ENCODE peak calls at places on chromosome 11, in nine cellular contexts. D is stimulated activated naive B cell treated with anti-CD40 and anti-IgM and Interleukin-4, amounts not matched to agents 10 μg/mL and 1 μg/mL and 100 μg/mL, for 72 hours; W is cardiac septum; T is foreskin fibroblast; N is islet precursor cell; V is NCI-H2081; O is effector CD4-positive, alpha-beta T cell; I is LoVo; Z is A549. P is an unnamed sample.

GRCh38 chr11:116976941-116977570 is 121.2 kb downstream of the SIK3 start:
- DNase-seq in D (no peak), W (no peak), T (peak), N (peak), V (no peak), O (no peak), I (no peak), Z (no peak), P (no peak)

GRCh38 chr11:118629761-118630661 is 22.6 kb downstream of the PHLDB1 start:
- DNase-seq in D (no peak), W (no peak), T (no peak), N (no peak), V (no peak), O (no peak), I (no peak), Z (no peak), P (no peak)

GRCh38 chr11:78961938-78962701 is 387.5 kb upstream of the NARS2 start:
- DNase-seq in D (no peak), W (no peak), T (peak), N (peak), V (peak), O (no peak), I (no peak), Z (no peak), P (no peak)

GRCh38 chr11:92376146-92376599 is 151.6 kb downstream of the FAT3 start:
- DNase-seq in D (no peak), W (no peak), T (peak), N (no peak), V (no peak), O (no peak), I (no peak), Z (peak), P (no peak)

GRCh38 chr11:27242591-27242990 is 120.4 kb downstream of the CCDC34 start:
- DNase-seq in D (no peak), W (no peak), T (peak), N (no peak), V (no peak), O (no peak), I (no peak), Z (no peak), P (no peak)

GRCh38 chr11:22680628-22681027 is 14.2 kb downstream of the GAS2 start:
- DNase-seq in D (no peak), W (no peak), T (no peak), N (no peak), V (no peak), O (no peak), I (no peak), Z (peak), P (no peak)

GRCh38 chr11:128207861-128208321 is 379.5 kb downstream of the ETS1 start:
- DNase-seq in D (no peak), W (no peak), T (peak), N (no peak), V (no peak), O (no peak), I (peak), Z (peak), P (no peak)

GRCh38 chr11:131796089-131796488 is 425.7 kb downstream of the NTM start:
- DNase-seq in D (no peak), W (no peak), T (no peak), N (no peak), V (no peak), O (no peak), I (no peak), Z (no peak), P (no peak)

GRCh38 chr11:69100454-69101099 is 51.8 kb downstream of the TPCN2 start:
- DNase-seq in D (no peak), W (no peak), T (no peak), N (no peak), V (no peak), O (no peak), I (no peak), Z (no peak), P (no peak)

GRCh38 chr11:48150213-48150612 is 66.4 kb upstream of the OR4B1 start:
- DNase-seq in D (no peak), W (no peak), T (peak), N (no peak), V (no peak), O (no peak), I (no peak), Z (no peak), P (no peak)

GRCh38 chr11:7851391-7851790 is 54.6 kb upstream of the OR5P2 start:
- DNase-seq in D (no peak), W (no peak), T (no peak), N (no peak), V (no peak), O (no peak), I (no peak), Z (no peak), P (no peak)

GRCh38 chr11:87966744-87967143 is 208.5 kb downstream of the RAB38 start:
- DNase-seq in D (no peak), W (no peak), T (no peak), N (no peak), V (no peak), O (no peak), I (no peak), Z (no peak), P (no peak)

GRCh38 chr11:129214710-129215295 is 22.7 kb upstream of the ARHGAP32 start:
- DNase-seq in D (no peak), W (no peak), T (no peak), N (no peak), V (no peak), O (no peak), I (no peak), Z (no peak), P (no peak)

GRCh38 chr11:11149671-11150459 is 203.2 kb downstream of the CSNK2A3 start:
- DNase-seq in D (no peak), W (no peak), T (no peak), N (no peak), V (no peak), O (peak), I (no peak), Z (no peak), P (no peak)

GRCh38 chr11:105139669-105140068 is at the start of gene CARD18:
- DNase-seq in D (no peak), W (no peak), T (no peak), N (no peak), V (no peak), O (no peak), I (no peak), Z (no peak), P (no peak)

GRCh38 chr11:128342511-128343133 is 244.7 kb downstream of the ETS1 start:
- DNase-seq in D (peak), W (no peak), T (peak), N (no peak), V (peak), O (peak), I (peak), Z (peak), P (no peak)

GRCh38 chr11:86802601-86803051 is 2.3 kb downstream of the PRSS23 start:
- DNase-seq in D (no peak), W (no peak), T (peak), N (peak), V (no peak), O (no peak), I (peak), Z (peak), P (no peak)

GRCh38 chr11:21405403-21405802 is 736.0 kb downstream of the NELL1 start:
- DNase-seq in D (no peak), W (no peak), T (no peak), N (no peak), V (no peak), O (no peak), I (no peak), Z (no peak), P (no peak)

GRCh38 chr11:128291043-128291442 is 296.3 kb downstream of the ETS1 start:
- DNase-seq in D (no peak), W (no peak), T (no peak), N (peak), V (no peak), O (no peak), I (no peak), Z (no peak), P (no peak)

GRCh38 chr11:617912-618682 is 2.3 kb upstream of the IRF7 start:
- DNase-seq in D (no peak), W (no peak), T (no peak), N (no peak), V (no peak), O (no peak), I (no peak), Z (no peak), P (no peak)

GRCh38 chr11:1471736-1472135 is 14.8 kb downstream of the MOB2 start:
- DNase-seq in D (no peak), W (no peak), T (no peak), N (no peak), V (no peak), O (no peak), I (no peak), Z (no peak), P (no peak)

GRCh38 chr11:15826826-15827225 is 529.5 kb downstream of the SOX6 start:
- DNase-seq in D (no peak), W (no peak), T (peak), N (peak), V (no peak), O (no peak), I (no peak), Z (peak), P (no peak)

GRCh38 chr11:95917188-95918036 is 6.5 kb downstream of the MTMR2 start:
- DNase-seq in D (no peak), W (no peak), T (no peak), N (no peak), V (peak), O (no peak), I (peak), Z (no peak), P (no peak)

GRCh38 chr11:124886476-124886875 is 11.2 kb downstream of the ROBO4 start:
- DNase-seq in D (no peak), W (peak), T (no peak), N (no peak), V (no peak), O (no peak), I (no peak), Z (no peak), P (no peak)

GRCh38 chr11:61773356-61773755 is 19.0 kb downstream of the TMEM258 start:
- DNase-seq in D (no peak), W (no peak), T (no peak), N (peak), V (no peak), O (no peak), I (no peak), Z (no peak), P (no peak)

GRCh38 chr11:9815486-9816136 is 151.7 kb downstream of the SWAP70 start:
- DNase-seq in D (no peak), W (no peak), T (peak), N (peak), V (no peak), O (no peak), I (no peak), Z (peak), P (no peak)

GRCh38 chr11:105838668-105839403 is 183.2 kb downstream of the MSANTD4 start:
- DNase-seq in D (no peak), W (no peak), T (peak), N (peak), V (no peak), O (no peak), I (no peak), Z (no peak), P (no peak)

GRCh38 chr11:112806256-112806655 is 155.0 kb upstream of the NCAM1 start:
- DNase-seq in D (no peak), W (no peak), T (no peak), N (no peak), V (no peak), O (no peak), I (no peak), Z (no peak), P (no peak)